ENCODE peak calls at places on chromosomes 1 and 21, in seven cellular contexts. U is GM20000, V is cardiac muscle cell, B is GM12891, M is HS-5, Y is DMS53, I is occipital lobe. D is an unnamed sample.

GRCh38 chr1:12184008-12184681 is 17.4 kb downstream of the TNFRSF1B start:
- DNase-seq in U (no peak), V (peak), B (no peak), M (no peak), Y (no peak), I (peak), D (peak)

GRCh38 chr21:46515109-46515508 is 56.4 kb downstream of the DIP2A start:
- DNase-seq in U (no peak), V (peak), B (no peak), M (no peak), Y (no peak), I (no peak), D (no peak)

GRCh38 chr1:89582571-89582970 is 50.3 kb upstream of the LRRC8C start:
- DNase-seq in U (no peak), V (no peak), B (no peak), M (no peak), Y (no peak), I (no peak), D (no peak)

GRCh38 chr1:29944253-29944652 is 707.9 kb downstream of the PTPRU start:
- DNase-seq in U (no peak), V (no peak), B (no peak), M (no peak), Y (no peak), I (no peak), D (no peak)

GRCh38 chr1:150477733-150478132 is 9.5 kb upstream of the TARS2 start:
- DNase-seq in U (no peak), V (peak), B (no peak), M (peak), Y (peak), I (no peak), D (no peak)

GRCh38 chr1:6098303-6099215 is 52.9 kb downstream of the KCNAB2 start:
- DNase-seq in U (no peak), V (peak), B (no peak), M (no peak), Y (no peak), I (peak), D (no peak)

GRCh38 chr1:192892934-192893333 is 84.1 kb downstream of the RGS2 start:
- DNase-seq in U (no peak), V (no peak), B (no peak), M (no peak), Y (no peak), I (no peak), D (no peak)

GRCh38 chr1:15835205-15835740 is 12.2 kb upstream of the SPEN start:
- DNase-seq in U (peak), V (no peak), B (no peak), M (no peak), Y (peak), I (no peak), D (no peak)

GRCh38 chr1:172671591-172671990 is 12.7 kb downstream of the FASLG start:
- DNase-seq in U (no peak), V (peak), B (no peak), M (no peak), Y (no peak), I (no peak), D (no peak)

GRCh38 chr1:185311589-185312225 is 5.3 kb downstream of the IVNS1ABP start:
- DNase-seq in U (no peak), V (no peak), B (no peak), M (no peak), Y (no peak), I (no peak), D (no peak)

GRCh38 chr1:19735419-19736127 is 64.1 kb downstream of the TMCO4 start:
- DNase-seq in U (no peak), V (peak), B (no peak), M (peak), Y (no peak), I (peak), D (no peak)

GRCh38 chr1:84571150-84571535 is 3.1 kb downstream of the CTBS start:
- DNase-seq in U (no peak), V (peak), B (no peak), M (peak), Y (no peak), I (no peak), D (no peak)

GRCh38 chr1:48701445-48701844 is 75.2 kb downstream of the BEND5 start:
- DNase-seq in U (no peak), V (no peak), B (no peak), M (no peak), Y (no peak), I (no peak), D (no peak)

GRCh38 chr1:164801246-164801731 is 242.3 kb downstream of the PBX1 start:
- DNase-seq in U (no peak), V (no peak), B (no peak), M (no peak), Y (peak), I (no peak), D (no peak)

GRCh38 chr21:29436143-29436542 is 137.4 kb downstream of the BACH1 start:
- DNase-seq in U (no peak), V (peak), B (no peak), M (no peak), Y (no peak), I (no peak), D (no peak)

GRCh38 chr1:2014726-2015382 is 4.3 kb upstream of the GABRD start:
- DNase-seq in U (no peak), V (no peak), B (no peak), M (no peak), Y (peak), I (peak), D (no peak)

GRCh38 chr1:64903593-64903992 is 62.8 kb downstream of the JAK1 start:
- DNase-seq in U (no peak), V (no peak), B (no peak), M (no peak), Y (no peak), I (no peak), D (no peak)

GRCh38 chr1:119974013-119974412 is 77.7 kb upstream of the ADAM30 start:
- DNase-seq in U (no peak), V (no peak), B (no peak), M (no peak), Y (peak), I (no peak), D (no peak)

GRCh38 chr1:151511636-151512215 is 539 bp downstream of the CGN start:
- DNase-seq in U (peak), V (no peak), B (no peak), M (no peak), Y (peak), I (peak), D (no peak)

GRCh38 chr1:107480548-107480947 is 339.7 kb downstream of the NTNG1 start:
- DNase-seq in U (peak), V (peak), B (no peak), M (no peak), Y (peak), I (no peak), D (no peak)

GRCh38 chr1:59125154-59125553 is 171.7 kb upstream of the FGGY start:
- DNase-seq in U (no peak), V (no peak), B (no peak), M (no peak), Y (no peak), I (no peak), D (no peak)

GRCh38 chr1:227604446-227604845 is 41.1 kb downstream of the ZNF678 start:
- DNase-seq in U (no peak), V (peak), B (no peak), M (no peak), Y (no peak), I (no peak), D (no peak)

GRCh38 chr1:186512698-186513457 is 52.0 kb upstream of the PDC start:
- DNase-seq in U (no peak), V (no peak), B (no peak), M (no peak), Y (no peak), I (no peak), D (no peak)

GRCh38 chr21:29940993-29941392 is 1.2 kb upstream of the GRIK1 start:
- DNase-seq in U (no peak), V (no peak), B (no peak), M (no peak), Y (no peak), I (no peak), D (no peak)